ENCODE peak calls at places on chromosomes 12 and 14, in six cellular contexts. One of them, this sample, is unnamed.

GRCh38 chr12:2844786-2845185 is 10.0 kb upstream of the NRIP2 start:
- DNase-seq in glomerular endothelial cell: no peak
- DNase-seq in stromal cell of bone marrow: no peak
- DNase-seq in fibroblast of the conjunctiva: no peak
- DNase-seq in NCI-H345: no peak
- DNase-seq in IMR-90: peak
- DNase-seq in this sample: no peak

GRCh38 chr12:80040075-80040738 is 59.1 kb upstream of the OTOGL start:
- DNase-seq in fibroblast of the conjunctiva: no peak
- DNase-seq in glomerular endothelial cell: no peak
- DNase-seq in NCI-H345: no peak
- DNase-seq in IMR-90: peak
- DNase-seq in stromal cell of bone marrow: no peak
- DNase-seq in this sample: peak

GRCh38 chr12:44774815-44775411 is 101.2 kb downstream of the NELL2 start:
- DNase-seq in glomerular endothelial cell: peak
- DNase-seq in fibroblast of the conjunctiva: no peak
- DNase-seq in NCI-H345: no peak
- DNase-seq in IMR-90: peak
- DNase-seq in stromal cell of bone marrow: peak
- DNase-seq in this sample: no peak

GRCh38 chr14:50619569-50620141 is 48.5 kb downstream of the SAV1 start:
- DNase-seq in stromal cell of bone marrow: peak
- DNase-seq in glomerular endothelial cell: no peak
- DNase-seq in NCI-H345: peak
- DNase-seq in fibroblast of the conjunctiva: peak
- DNase-seq in IMR-90: peak
- DNase-seq in this sample: peak

GRCh38 chr12:49367381-49368239 is at the start of gene SPATS2:
- DNase-seq in stromal cell of bone marrow: no peak
- DNase-seq in IMR-90: no peak
- DNase-seq in glomerular endothelial cell: no peak
- DNase-seq in fibroblast of the conjunctiva: no peak
- DNase-seq in NCI-H345: no peak
- DNase-seq in this sample: peak

GRCh38 chr14:28731358-28731757 is 35.2 kb upstream of the FOXG1 start:
- DNase-seq in stromal cell of bone marrow: no peak
- DNase-seq in IMR-90: no peak
- DNase-seq in NCI-H345: no peak
- DNase-seq in glomerular endothelial cell: no peak
- DNase-seq in fibroblast of the conjunctiva: no peak
- DNase-seq in this sample: no peak

GRCh38 chr12:54926246-54926645 is 58.3 kb downstream of the TESPA1 start:
- DNase-seq in glomerular endothelial cell: no peak
- DNase-seq in fibroblast of the conjunctiva: no peak
- DNase-seq in IMR-90: no peak
- DNase-seq in NCI-H345: no peak
- DNase-seq in stromal cell of bone marrow: no peak
- DNase-seq in this sample: no peak

GRCh38 chr14:60618200-60618599 is 31.1 kb downstream of the SIX1 start:
- DNase-seq in IMR-90: no peak
- DNase-seq in stromal cell of bone marrow: no peak
- DNase-seq in NCI-H345: peak
- DNase-seq in glomerular endothelial cell: no peak
- DNase-seq in fibroblast of the conjunctiva: no peak
- DNase-seq in this sample: no peak

GRCh38 chr12:1302471-1302870 is 291.9 kb downstream of the FBXL14 start:
- DNase-seq in NCI-H345: no peak
- DNase-seq in stromal cell of bone marrow: no peak
- DNase-seq in IMR-90: no peak
- DNase-seq in glomerular endothelial cell: no peak
- DNase-seq in fibroblast of the conjunctiva: no peak
- DNase-seq in this sample: no peak

GRCh38 chr12:52903285-52903854 is 1.5 kb downstream of the KRT8 start:
- DNase-seq in NCI-H345: peak
- DNase-seq in fibroblast of the conjunctiva: peak
- DNase-seq in stromal cell of bone marrow: peak
- DNase-seq in IMR-90: peak
- DNase-seq in glomerular endothelial cell: no peak
- DNase-seq in this sample: no peak

GRCh38 chr12:2054091-2055018 is 1.6 kb downstream of the CACNA1C start:
- DNase-seq in NCI-H345: peak
- DNase-seq in glomerular endothelial cell: no peak
- DNase-seq in stromal cell of bone marrow: no peak
- DNase-seq in fibroblast of the conjunctiva: no peak
- DNase-seq in IMR-90: no peak
- DNase-seq in this sample: no peak

GRCh38 chr12:65430571-65431306 is 152.3 kb downstream of the MSRB3 start:
- DNase-seq in glomerular endothelial cell: peak
- DNase-seq in NCI-H345: no peak
- DNase-seq in stromal cell of bone marrow: peak
- DNase-seq in IMR-90: peak
- DNase-seq in fibroblast of the conjunctiva: peak
- DNase-seq in this sample: peak

GRCh38 chr12:123038966-123039365 is 58.5 kb downstream of the ARL6IP4 start:
- DNase-seq in fibroblast of the conjunctiva: no peak
- DNase-seq in stromal cell of bone marrow: no peak
- DNase-seq in glomerular endothelial cell: no peak
- DNase-seq in NCI-H345: no peak
- DNase-seq in IMR-90: no peak
- DNase-seq in this sample: no peak

GRCh38 chr14:22980672-22981089 is 1.7 kb downstream of the AJUBA start:
- DNase-seq in fibroblast of the conjunctiva: no peak
- DNase-seq in glomerular endothelial cell: no peak
- DNase-seq in NCI-H345: no peak
- DNase-seq in IMR-90: peak
- DNase-seq in stromal cell of bone marrow: no peak
- DNase-seq in this sample: peak

GRCh38 chr14:72892103-72892878 is 1.6 kb downstream of the DPF3 start:
- DNase-seq in fibroblast of the conjunctiva: no peak
- DNase-seq in glomerular endothelial cell: no peak
- DNase-seq in NCI-H345: peak
- DNase-seq in IMR-90: peak
- DNase-seq in stromal cell of bone marrow: no peak
- DNase-seq in this sample: peak

GRCh38 chr14:106826833-106827369 is 1300.5 kb downstream of the TMEM121 start:
- DNase-seq in stromal cell of bone marrow: no peak
- DNase-seq in IMR-90: no peak
- DNase-seq in glomerular endothelial cell: no peak
- DNase-seq in NCI-H345: no peak
- DNase-seq in fibroblast of the conjunctiva: no peak
- DNase-seq in this sample: no peak

GRCh38 chr12:123571343-123571813 is 13.0 kb upstream of the TMED2 start:
- DNase-seq in fibroblast of the conjunctiva: peak
- DNase-seq in IMR-90: peak
- DNase-seq in glomerular endothelial cell: no peak
- DNase-seq in NCI-H345: peak
- DNase-seq in stromal cell of bone marrow: peak
- DNase-seq in this sample: peak

GRCh38 chr12:110698171-110698902 is 9.4 kb upstream of the HVCN1 start:
- DNase-seq in glomerular endothelial cell: peak
- DNase-seq in fibroblast of the conjunctiva: peak
- DNase-seq in IMR-90: peak
- DNase-seq in stromal cell of bone marrow: peak
- DNase-seq in NCI-H345: peak
- DNase-seq in this sample: peak

GRCh38 chr12:795305-795704 is 42.9 kb downstream of the WNK1 start:
- DNase-seq in NCI-H345: no peak
- DNase-seq in fibroblast of the conjunctiva: no peak
- DNase-seq in glomerular endothelial cell: no peak
- DNase-seq in stromal cell of bone marrow: no peak
- DNase-seq in IMR-90: no peak
- DNase-seq in this sample: no peak

GRCh38 chr14:96297000-96297399 is 41.0 kb downstream of the BDKRB1 start:
- DNase-seq in stromal cell of bone marrow: no peak
- DNase-seq in IMR-90: peak
- DNase-seq in fibroblast of the conjunctiva: no peak
- DNase-seq in NCI-H345: peak
- DNase-seq in glomerular endothelial cell: no peak
- DNase-seq in this sample: peak

GRCh38 chr12:130335517-130336392 is 1.9 kb upstream of the PIWIL1 start:
- DNase-seq in fibroblast of the conjunctiva: peak
- DNase-seq in glomerular endothelial cell: peak
- DNase-seq in IMR-90: peak
- DNase-seq in NCI-H345: peak
- DNase-seq in stromal cell of bone marrow: peak
- DNase-seq in this sample: no peak

GRCh38 chr14:36279306-36280244 is 40.9 kb downstream of the MBIP start:
- DNase-seq in fibroblast of the conjunctiva: no peak
- DNase-seq in IMR-90: no peak
- DNase-seq in NCI-H345: no peak
- DNase-seq in stromal cell of bone marrow: no peak
- DNase-seq in glomerular endothelial cell: no peak
- DNase-seq in this sample: no peak

GRCh38 chr14:50210074-50210473 is 21.3 kb downstream of the SOS2 start:
- DNase-seq in IMR-90: no peak
- DNase-seq in fibroblast of the conjunctiva: no peak
- DNase-seq in NCI-H345: peak
- DNase-seq in stromal cell of bone marrow: no peak
- DNase-seq in glomerular endothelial cell: no peak
- DNase-seq in this sample: no peak

GRCh38 chr14:65164068-65164824 is 61.9 kb upstream of the MAX start:
- DNase-seq in NCI-H345: peak
- DNase-seq in fibroblast of the conjunctiva: peak
- DNase-seq in stromal cell of bone marrow: peak
- DNase-seq in IMR-90: peak
- DNase-seq in glomerular endothelial cell: peak
- DNase-seq in this sample: peak

This sample was measured in HCEC 1CT.